ENCODE peak calls at places on chromosome 1, in seven cellular contexts. X is HCT116, T is H1, J is SK-N-SH, D is K562, B is GM12878, P is HepG2. R is an unnamed sample.

GRCh38 chr1:61238371-61238689 is 156.0 kb downstream of the NFIA start:
- DNase-seq in T (no peak), J (no peak), D (peak; percentile 49), X (no peak), P (no peak), B (no peak), R (no peak)

GRCh38 chr1:157098519-157098918 is 1.1 kb downstream of the ETV3L start:
- DNase-seq in D (no peak), J (no peak), T (no peak), P (no peak), B (no peak), X (no peak), R (no peak)

GRCh38 chr1:74396942-74397341 is 115.5 kb downstream of the LRRC53 start:
- DNase-seq in P (no peak), X (no peak), D (no peak), J (no peak), T (no peak), B (no peak), R (no peak)

GRCh38 chr1:97424209-97424608 is 496.6 kb downstream of the DPYD start:
- DNase-seq in P (no peak), T (no peak), J (no peak), X (no peak), B (no peak), D (no peak), R (no peak)

GRCh38 chr1:35725591-35725990 is 6.9 kb upstream of the C1orf216 start:
- DNase-seq in J (no peak), P (no peak), B (no peak), D (no peak), T (no peak), X (no peak), R (no peak)

GRCh38 chr1:168623003-168623828 is 46.8 kb downstream of the XCL1 start:
- DNase-seq in P (no peak), D (peak; percentile 22), B (no peak), X (peak; percentile 72), J (no peak), T (no peak), R (no peak)

GRCh38 chr1:6906783-6907182 is 121.5 kb downstream of the CAMTA1 start:
- DNase-seq in B (no peak), X (no peak), D (no peak), T (no peak), J (no peak), P (no peak), R (no peak)

GRCh38 chr1:116373451-116374339 is 651 bp downstream of the ATP1A1 start:
- DNase-seq in X (no peak), B (no peak), P (no peak), T (peak; percentile 79), J (peak; percentile 76), D (peak; percentile 55), R (no peak)

GRCh38 chr1:71677024-71677423 is 596.2 kb upstream of the ZRANB2 start:
- DNase-seq in X (no peak), D (no peak), T (no peak), J (peak; percentile 35), B (no peak), P (no peak), R (no peak)

GRCh38 chr1:223429821-223430220 is 36.6 kb downstream of the CCDC185 start:
- DNase-seq in D (no peak), B (no peak), J (no peak), T (no peak), X (no peak), P (no peak), R (no peak)

GRCh38 chr1:2474104-2474787 is 1.8 kb upstream of the PLCH2 start:
- DNase-seq in X (no peak), T (no peak), P (no peak), D (no peak), B (no peak), J (peak; percentile 55), R (no peak)

GRCh38 chr1:34745666-34746065 is 9.2 kb upstream of the GJB5 start:
- DNase-seq in P (no peak), J (no peak), T (no peak), X (no peak), B (no peak), D (no peak), R (no peak)

GRCh38 chr1:202745313-202745888 is 35.1 kb upstream of the SYT2 start:
- DNase-seq in B (no peak), D (no peak), P (no peak), J (no peak), T (no peak), X (no peak), R (no peak)

GRCh38 chr1:195005338-195005737 is 1602.9 kb downstream of the KCNT2 start:
- DNase-seq in X (no peak), D (no peak), J (no peak), B (no peak), T (no peak), P (no peak), R (no peak)

GRCh38 chr1:188599313-188599712 is 1770.6 kb downstream of the PLA2G4A start:
- DNase-seq in T (no peak), X (no peak), D (no peak), P (no peak), J (no peak), B (no peak), R (no peak)

GRCh38 chr1:156480411-156481192 is 20.0 kb downstream of the MEF2D start:
- DNase-seq in P (no peak), J (peak; percentile 84), D (peak; percentile 78), T (peak; percentile 88), B (no peak), X (no peak), R (no peak)

GRCh38 chr1:3678361-3679097 is 26.2 kb downstream of the TP73 start:
- DNase-seq in J (no peak), P (no peak), T (peak; percentile 72), D (no peak), B (no peak), X (no peak), R (no peak)

GRCh38 chr1:66489146-66489545 is 44.8 kb upstream of the SGIP1 start:
- DNase-seq in B (no peak), X (no peak), T (no peak), D (no peak), P (no peak), J (no peak), R (no peak)

GRCh38 chr1:234840253-234840652 is 230.3 kb upstream of the IRF2BP2 start:
- DNase-seq in J (no peak), B (no peak), D (no peak), P (no peak), T (no peak), X (no peak), R (no peak)

GRCh38 chr1:109979489-109980091 is 5.0 kb upstream of the AHCYL1 start:
- DNase-seq in B (no peak), T (no peak), P (no peak), J (no peak), X (no peak), D (peak; percentile 78), R (no peak)

GRCh38 chr1:2611034-2611501 is 21.7 kb downstream of the MMEL1 start:
- DNase-seq in D (peak; percentile 94), T (peak; percentile 64), X (peak; percentile 62), J (peak; percentile 93), P (no peak), B (no peak), R (no peak)

GRCh38 chr1:39088658-39089057 is 62.5 kb downstream of the NDUFS5 start:
- DNase-seq in X (no peak), P (no peak), J (no peak), D (no peak), T (no peak), B (no peak), R (no peak)

GRCh38 chr1:86703696-86704455 is 500 bp upstream of the SH3GLB1 start:
- DNase-seq in J (no peak), X (no peak), P (peak; percentile 30), B (peak; percentile 39), D (peak; percentile 11), T (no peak), R (no peak)

GRCh38 chr1:20362856-20363255 is 72.2 kb downstream of the VWA5B1 start:
- DNase-seq in P (no peak), J (no peak), D (no peak), B (no peak), X (no peak), T (no peak), R (no peak)
- H3K9ac ChIP-seq in P (no peak overlapping the region), J (no peak overlapping the region), D (no peak overlapping the region), B (no peak overlapping the region), X (no peak overlapping the region), T (no peak overlapping the region), R (no peak overlapping the region)

GRCh38 chr1:19560480-19560879 is 75.1 kb upstream of the CAPZB start:
- DNase-seq in D (no peak), T (no peak), X (no peak), B (no peak), P (no peak), J (no peak), R (no peak)

GRCh38 chr1:19569786-19570185 is 74.3 kb upstream of the NBL1 start:
- DNase-seq in X (no peak), D (no peak), J (no peak), B (no peak), T (no peak), P (no peak), R (no peak)

GRCh38 chr1:19563336-19564097 is 78.2 kb upstream of the CAPZB start:
- DNase-seq in B (no peak), T (no peak), D (no peak), X (no peak), P (no peak), J (no peak), R (no peak)

GRCh38 chr1:19559641-19560040 is 74.3 kb upstream of the CAPZB start:
- DNase-seq in J (no peak), T (no peak), P (no peak), X (no peak), B (no peak), D (no peak), R (no peak)

DNA sequence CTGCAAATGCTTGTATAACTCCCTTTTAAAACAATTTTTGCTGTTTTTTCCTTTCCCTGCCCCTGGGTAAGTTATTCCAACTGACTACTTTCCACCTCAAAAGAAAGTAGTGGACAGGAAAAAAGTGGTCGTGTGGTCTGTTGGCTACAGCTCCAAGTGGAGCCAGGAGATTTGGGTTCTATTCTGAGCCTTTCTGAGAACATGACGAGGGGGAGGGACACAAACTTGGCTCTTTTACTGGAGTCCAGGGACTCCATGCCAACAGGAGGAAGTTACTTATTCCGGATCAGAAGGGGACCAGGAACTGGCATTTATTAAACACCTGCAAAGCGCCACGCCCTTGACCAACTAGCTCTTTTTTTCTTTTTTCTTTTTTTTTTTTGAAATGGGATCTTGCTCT is 79.0 kb upstream of the CAPZB start:
- DNase-seq in J (no peak), B (no peak), P (no peak), T (no peak), D (no peak), X (no peak), R (no peak)
- H3K27ac ChIP-seq in J (no peak overlapping the region), B (no peak overlapping the region), P (no peak overlapping the region), T (no peak overlapping the region), D (no peak overlapping the region), X (no peak overlapping the region), R (no peak overlapping the region)

DNA sequence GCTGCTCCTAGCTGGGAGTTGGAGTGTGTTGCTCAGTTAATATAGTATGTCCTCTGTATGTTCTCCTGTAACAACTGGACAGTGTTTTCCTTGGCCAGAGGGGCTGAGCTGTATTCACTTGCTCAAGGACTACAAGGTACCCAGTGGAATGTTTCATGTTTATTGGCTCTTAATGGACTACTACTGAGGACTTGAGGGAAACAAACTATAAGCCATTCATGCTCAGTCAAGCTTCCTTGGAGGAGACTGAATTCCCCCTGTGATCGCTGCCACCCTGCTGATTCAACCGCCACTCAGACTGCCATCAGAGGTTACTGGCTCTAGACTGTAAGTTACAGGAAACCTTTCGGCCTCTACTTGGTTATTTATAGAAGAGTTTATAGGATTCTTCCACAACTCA is 166.6 kb downstream of the ZC3H11B start:
- DNase-seq in B (no peak), P (no peak), X (no peak), D (no peak), T (no peak), J (no peak), R (no peak)
- TF ChIP-seq POLR2AphosphoS5 in B (no peak), P (no peak), X (no peak), D (no peak), T (no peak), J (no peak), R (no peak)

GRCh38 chr1:21329209-21329844 is 39.1 kb upstream of the ECE1 start:
- DNase-seq in X (peak; percentile 62), D (no peak), B (no peak), P (peak; percentile 98), T (no peak), J (no peak), R (no peak)
- H3K9ac ChIP-seq in X (peak overlapping the region; percentile 56), D (peak overlapping the region; percentile 2), B (no peak overlapping the region), P (peak overlapping the region; percentile 66), T (no peak overlapping the region), J (no peak overlapping the region), R (no peak overlapping the region)

R was measured in SK-N-MC.